ENCODE peak calls at places on chromosomes 4 and X, in six cellular contexts. One of them, this sample, is unnamed.

GRCh38 chrX:150036181-150036580 is 97.9 kb upstream of the EOLA2 start:
- DNase-seq in fibroblast of lung: peak; percentile 63
- DNase-seq in body of pancreas: peak; percentile 24
- DNase-seq in GM06990: no peak
- DNase-seq in MM.1S: no peak
- DNase-seq in breast epithelium: no peak
- DNase-seq in this sample: no peak

GRCh38 chr4:155679343-155679742 is 12.7 kb downstream of the GUCY1A1 start:
- DNase-seq in breast epithelium: no peak
- DNase-seq in MM.1S: no peak
- DNase-seq in GM06990: no peak
- DNase-seq in body of pancreas: no peak
- DNase-seq in fibroblast of lung: peak; percentile 79
- DNase-seq in this sample: peak; percentile 40

GRCh38 chrX:105463483-105463882 is 243.0 kb upstream of the TEX13A start:
- DNase-seq in GM06990: no peak
- DNase-seq in body of pancreas: no peak
- DNase-seq in breast epithelium: no peak
- DNase-seq in MM.1S: no peak
- DNase-seq in fibroblast of lung: peak; percentile 49
- DNase-seq in this sample: no peak

GRCh38 chr4:10105920-10106319 is 10.7 kb downstream of the WDR1 start:
- DNase-seq in fibroblast of lung: no peak
- DNase-seq in GM06990: no peak
- DNase-seq in body of pancreas: no peak
- DNase-seq in breast epithelium: no peak
- DNase-seq in MM.1S: no peak
- DNase-seq in this sample: no peak

GRCh38 chrX:17500145-17500579 is 125.2 kb downstream of the NHS start:
- DNase-seq in fibroblast of lung: peak; percentile 22
- DNase-seq in MM.1S: no peak
- DNase-seq in body of pancreas: no peak
- DNase-seq in GM06990: no peak
- DNase-seq in breast epithelium: no peak
- DNase-seq in this sample: no peak

GRCh38 chr4:159747983-159748382 is 645.1 kb downstream of the RAPGEF2 start:
- DNase-seq in body of pancreas: no peak
- DNase-seq in MM.1S: no peak
- DNase-seq in breast epithelium: no peak
- DNase-seq in fibroblast of lung: no peak
- DNase-seq in GM06990: no peak
- DNase-seq in this sample: no peak

GRCh38 chr4:139852612-139853269 is 187.1 kb downstream of the MGST2 start:
- DNase-seq in fibroblast of lung: no peak
- DNase-seq in MM.1S: no peak
- DNase-seq in breast epithelium: no peak
- DNase-seq in GM06990: no peak
- DNase-seq in body of pancreas: no peak
- DNase-seq in this sample: no peak

GRCh38 chrX:51148848-51149247 is 183.8 kb upstream of the NUDT10 start:
- DNase-seq in GM06990: no peak
- DNase-seq in fibroblast of lung: no peak
- DNase-seq in MM.1S: no peak
- DNase-seq in breast epithelium: no peak
- DNase-seq in body of pancreas: no peak
- DNase-seq in this sample: no peak

GRCh38 chr4:124337874-124338273 is 374.7 kb downstream of the ANKRD50 start:
- DNase-seq in body of pancreas: peak; percentile 49
- DNase-seq in fibroblast of lung: peak; percentile 56
- DNase-seq in GM06990: no peak
- DNase-seq in breast epithelium: no peak
- DNase-seq in MM.1S: no peak
- DNase-seq in this sample: no peak

GRCh38 chr4:141254326-141254725 is 33.6 kb downstream of the ZNF330 start:
- DNase-seq in fibroblast of lung: no peak
- DNase-seq in breast epithelium: no peak
- DNase-seq in MM.1S: no peak
- DNase-seq in GM06990: no peak
- DNase-seq in body of pancreas: no peak
- DNase-seq in this sample: peak; percentile 10

GRCh38 chrX:133179500-133179899 is 38.7 kb downstream of the TFDP3 start:
- DNase-seq in GM06990: no peak
- DNase-seq in fibroblast of lung: no peak
- DNase-seq in breast epithelium: no peak
- DNase-seq in body of pancreas: no peak
- DNase-seq in MM.1S: no peak
- DNase-seq in this sample: no peak

DNA sequence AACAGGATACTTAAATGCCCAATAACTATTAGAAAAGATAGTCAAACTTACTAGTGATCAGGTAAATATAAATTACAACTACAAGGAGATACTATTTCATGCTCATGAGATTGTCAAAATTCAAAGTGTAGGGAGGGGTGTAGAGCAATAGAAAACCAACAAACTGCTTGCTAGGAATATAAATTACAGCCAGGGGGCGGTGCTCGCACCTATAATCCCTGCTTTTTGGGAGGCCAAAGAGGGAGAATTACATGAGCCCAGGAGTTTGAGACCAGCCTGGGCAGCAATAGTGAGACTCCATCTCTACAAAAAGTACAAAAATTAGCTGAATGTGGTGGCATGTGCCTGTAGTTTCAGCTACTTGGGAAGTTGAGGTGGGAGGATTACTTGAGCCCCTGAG is 556.5 kb upstream of the NR3C2 start:
- DNase-seq in body of pancreas: no peak
- DNase-seq in GM06990: no peak
- DNase-seq in MM.1S: peak; percentile 19
- DNase-seq in fibroblast of lung: peak; percentile 24
- DNase-seq in breast epithelium: no peak
- DNase-seq in this sample: peak; percentile 16
- TF ChIP-seq CTCF in body of pancreas: no peak
- TF ChIP-seq CTCF in GM06990: peak; percentile 45
- TF ChIP-seq CTCF in MM.1S: peak; percentile 49
- TF ChIP-seq CTCF in fibroblast of lung: peak; percentile 35
- TF ChIP-seq CTCF in breast epithelium: no peak
- TF ChIP-seq CTCF in this sample: peak; percentile 24

DNA sequence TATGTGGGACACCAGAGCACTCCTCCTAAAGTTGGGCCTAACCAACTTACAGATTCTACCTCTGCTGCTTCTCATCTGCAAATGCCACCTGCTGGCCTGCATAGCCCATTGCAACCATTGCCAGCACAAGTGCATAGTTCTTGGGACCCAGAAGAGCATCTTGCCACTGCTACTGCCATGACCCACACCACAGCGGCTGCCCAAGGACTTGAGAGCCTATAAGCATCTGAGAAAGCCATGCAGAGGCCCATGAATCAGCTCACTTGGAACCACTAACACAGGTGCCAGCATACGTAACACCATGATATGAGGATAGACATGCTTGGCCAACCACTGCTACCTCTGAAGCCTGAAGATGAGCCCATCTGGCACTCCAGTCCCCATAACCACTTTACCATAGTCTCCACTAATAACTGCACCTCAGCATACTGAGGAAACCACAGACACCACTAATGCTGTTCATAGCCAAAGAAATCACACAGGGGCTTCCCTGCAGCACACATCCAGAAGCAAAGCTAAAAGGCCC is 258.1 kb upstream of the AGTR2 start:
- DNase-seq in GM06990: peak; percentile 80
- DNase-seq in fibroblast of lung: no peak
- DNase-seq in MM.1S: peak; percentile 86
- DNase-seq in body of pancreas: peak; percentile 45
- DNase-seq in breast epithelium: no peak
- DNase-seq in this sample: peak; percentile 73
- TF ChIP-seq CTCF in GM06990: peak; percentile 79
- TF ChIP-seq CTCF in fibroblast of lung: no peak
- TF ChIP-seq CTCF in MM.1S: peak; percentile 53
- TF ChIP-seq CTCF in body of pancreas: no peak
- TF ChIP-seq CTCF in breast epithelium: no peak
- TF ChIP-seq CTCF in this sample: no peak

DNA sequence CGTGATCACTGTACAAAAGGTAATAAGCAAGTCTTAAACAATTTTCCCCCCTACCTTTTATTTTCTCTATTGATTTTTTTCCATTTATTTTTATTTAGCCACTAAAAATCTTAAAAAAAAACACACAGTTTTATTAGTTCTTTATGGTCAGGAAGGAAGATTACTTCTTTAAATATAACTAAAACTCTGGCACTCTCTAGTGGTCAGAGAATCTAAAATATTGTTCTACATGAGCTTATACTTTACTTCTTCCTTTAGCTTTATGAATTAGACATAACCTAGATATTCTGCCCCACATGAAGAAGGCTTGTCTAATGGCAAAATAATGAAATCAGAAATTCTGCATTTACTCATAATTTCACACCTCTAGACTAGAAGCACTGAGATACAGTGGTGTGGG is 135.2 kb downstream of the PDE5A start:
- DNase-seq in fibroblast of lung: no peak
- DNase-seq in body of pancreas: no peak
- DNase-seq in MM.1S: no peak
- DNase-seq in breast epithelium: no peak
- DNase-seq in GM06990: no peak
- DNase-seq in this sample: no peak
- TF ChIP-seq CTCF in fibroblast of lung: no peak
- TF ChIP-seq CTCF in body of pancreas: no peak
- TF ChIP-seq CTCF in MM.1S: no peak
- TF ChIP-seq CTCF in breast epithelium: no peak
- TF ChIP-seq CTCF in GM06990: peak; percentile 10
- TF ChIP-seq CTCF in this sample: no peak

DNA sequence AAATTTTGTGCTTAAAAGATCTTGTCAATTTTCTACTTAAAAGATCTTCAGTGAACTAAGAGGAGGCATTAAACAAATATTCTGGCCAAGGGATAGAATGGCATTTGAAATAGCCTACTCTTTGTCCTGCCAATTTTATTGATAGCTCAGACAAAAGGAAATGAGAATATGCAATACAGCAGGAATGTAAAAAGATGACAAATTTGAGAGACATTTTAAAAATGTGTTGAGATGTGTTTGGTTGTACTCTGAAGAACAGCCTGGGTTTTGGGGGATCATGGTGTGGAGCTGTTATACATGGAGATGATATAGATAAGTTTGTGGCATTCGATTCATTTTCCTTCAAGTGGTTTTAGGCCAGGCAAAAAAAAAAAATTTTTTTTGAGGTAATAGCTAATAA is 11.6 kb upstream of the MAD2L1 start:
- DNase-seq in breast epithelium: no peak
- DNase-seq in fibroblast of lung: no peak
- DNase-seq in MM.1S: no peak
- DNase-seq in body of pancreas: no peak
- DNase-seq in GM06990: no peak
- DNase-seq in this sample: no peak
- TF ChIP-seq CTCF in breast epithelium: no peak
- TF ChIP-seq CTCF in fibroblast of lung: no peak
- TF ChIP-seq CTCF in MM.1S: no peak
- TF ChIP-seq CTCF in body of pancreas: no peak
- TF ChIP-seq CTCF in GM06990: no peak
- TF ChIP-seq CTCF in this sample: no peak

DNA sequence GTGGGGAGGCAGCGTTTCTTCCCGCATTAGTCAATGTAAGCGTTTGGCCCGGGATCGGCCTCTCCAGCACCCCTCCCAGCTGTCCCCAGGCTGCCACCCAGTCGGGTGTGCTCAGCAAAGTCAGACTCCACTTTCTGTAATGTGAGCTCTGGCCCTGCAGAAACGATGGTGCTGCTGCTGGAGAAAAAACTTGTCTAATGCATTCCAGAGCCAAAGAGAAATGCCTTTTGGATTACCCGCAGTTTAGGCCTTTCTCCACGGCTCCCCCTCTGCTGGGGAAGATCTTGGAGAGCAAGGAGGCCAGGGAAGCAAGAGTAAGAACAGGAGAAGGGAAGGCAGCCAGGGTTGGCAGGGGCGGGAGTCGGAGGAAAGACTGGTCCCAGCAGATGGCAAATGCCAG is 55.2 kb downstream of the ELF4 start:
- DNase-seq in breast epithelium: no peak
- DNase-seq in MM.1S: no peak
- DNase-seq in body of pancreas: no peak
- DNase-seq in fibroblast of lung: peak; percentile 55
- DNase-seq in GM06990: no peak
- DNase-seq in this sample: no peak
- TF ChIP-seq CTCF in breast epithelium: no peak
- TF ChIP-seq CTCF in MM.1S: no peak
- TF ChIP-seq CTCF in body of pancreas: no peak
- TF ChIP-seq CTCF in fibroblast of lung: no peak
- TF ChIP-seq CTCF in GM06990: no peak
- TF ChIP-seq CTCF in this sample: no peak

GRCh38 chrX:71895607-71896006 is 15.0 kb upstream of the NHSL2 start:
- DNase-seq in breast epithelium: no peak
- DNase-seq in fibroblast of lung: no peak
- DNase-seq in MM.1S: no peak
- DNase-seq in GM06990: no peak
- DNase-seq in body of pancreas: no peak
- DNase-seq in this sample: no peak
- TF ChIP-seq CTCF in breast epithelium: no peak
- TF ChIP-seq CTCF in fibroblast of lung: no peak
- TF ChIP-seq CTCF in MM.1S: no peak
- TF ChIP-seq CTCF in GM06990: no peak
- TF ChIP-seq CTCF in body of pancreas: no peak
- TF ChIP-seq CTCF in this sample: no peak

GRCh38 chr4:117771647-117772337 is 262.5 kb upstream of the NDST3 start:
- DNase-seq in fibroblast of lung: no peak
- DNase-seq in body of pancreas: no peak
- DNase-seq in GM06990: no peak
- DNase-seq in MM.1S: no peak
- DNase-seq in breast epithelium: no peak
- DNase-seq in this sample: no peak

GRCh38 chr4:117768610-117769009 is 265.7 kb upstream of the NDST3 start:
- DNase-seq in body of pancreas: no peak
- DNase-seq in GM06990: no peak
- DNase-seq in breast epithelium: no peak
- DNase-seq in fibroblast of lung: no peak
- DNase-seq in MM.1S: no peak
- DNase-seq in this sample: no peak

GRCh38 chr4:117773067-117773946 is 261.0 kb upstream of the NDST3 start:
- DNase-seq in GM06990: no peak
- DNase-seq in MM.1S: no peak
- DNase-seq in body of pancreas: no peak
- DNase-seq in breast epithelium: no peak
- DNase-seq in fibroblast of lung: no peak
- DNase-seq in this sample: no peak

DNA sequence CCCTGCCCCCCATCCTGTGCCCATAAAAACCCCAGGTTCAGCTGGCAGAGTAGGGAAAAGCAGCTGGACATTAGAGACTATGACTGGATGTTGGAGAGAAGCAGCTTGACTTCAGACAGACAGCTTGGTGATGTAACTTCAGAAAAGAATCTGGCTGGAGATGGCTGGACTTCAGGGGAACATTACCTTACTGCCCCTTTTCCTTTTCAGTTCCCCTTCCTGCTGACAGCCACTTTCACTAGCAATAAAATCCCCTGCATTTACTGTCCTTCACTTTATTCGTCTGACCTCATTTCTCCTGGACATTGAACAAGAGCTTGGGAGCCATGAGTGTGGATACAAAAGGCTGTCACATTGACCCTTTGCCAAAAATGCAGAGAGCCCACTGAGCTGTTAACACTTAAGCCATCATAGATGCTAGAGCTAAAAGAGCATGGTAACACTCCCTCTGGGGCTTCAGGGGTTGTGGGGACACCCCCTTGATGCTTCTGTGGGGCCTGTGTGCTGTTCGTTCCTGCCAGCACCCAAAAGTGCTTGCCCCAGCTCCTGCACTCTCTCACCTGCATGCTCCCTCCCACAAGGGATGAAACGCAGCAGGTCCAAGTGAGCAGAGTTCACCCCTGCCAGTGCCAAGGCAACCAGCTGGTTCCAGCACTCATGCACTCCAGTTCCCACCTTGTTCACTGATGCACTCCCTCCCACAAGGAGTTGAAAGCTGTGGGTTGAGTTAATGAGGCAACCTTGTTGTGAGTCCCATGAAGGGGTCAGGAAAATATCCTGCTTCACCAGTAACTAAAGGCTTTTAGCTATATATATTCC is 263.8 kb upstream of the NDST3 start:
- DNase-seq in fibroblast of lung: no peak
- DNase-seq in body of pancreas: no peak
- DNase-seq in breast epithelium: no peak
- DNase-seq in GM06990: no peak
- DNase-seq in MM.1S: no peak
- DNase-seq in this sample: no peak
- TF ChIP-seq CTCF in fibroblast of lung: no peak
- TF ChIP-seq CTCF in body of pancreas: no peak
- TF ChIP-seq CTCF in breast epithelium: no peak
- TF ChIP-seq CTCF in GM06990: no peak
- TF ChIP-seq CTCF in MM.1S: no peak
- TF ChIP-seq CTCF in this sample: no peak

This sample was measured in GM12865.